ENCODE peak calls at places on chromosomes 11 and 22, in nine cellular contexts. L is prostate gland, X is lower leg skin, U is mammary epithelial cell, B is psoas muscle, O is fibroblast of lung, M is epithelial cell of proximal tubule, D is astrocyte, Z is HFF-Myc. G is an unnamed sample.

GRCh38 chr22:47591016-47591415 is 828.6 kb downstream of the TBC1D22A start:
- DNase-seq in Z (no peak), O (no peak), U (no peak), B (no peak), D (no peak), X (peak; percentile 77), M (no peak), L (no peak), G (no peak)

GRCh38 chr11:59009661-59010060 is 70.4 kb downstream of the GLYATL1 start:
- DNase-seq in B (no peak), U (no peak), L (no peak), O (no peak), M (no peak), D (no peak), Z (no peak), X (no peak), G (no peak)

GRCh38 chr22:46148885-46149492 is 1.3 kb upstream of the PPARA start:
- DNase-seq in Z (no peak), U (no peak), D (no peak), O (no peak), X (no peak), B (no peak), M (no peak), L (no peak), G (no peak)

GRCh38 chr11:95714853-95715776 is 74.5 kb downstream of the FAM76B start:
- DNase-seq in M (no peak), X (no peak), O (no peak), D (no peak), U (no peak), L (no peak), Z (no peak), B (no peak), G (no peak)

GRCh38 chr11:10931761-10932700 is 74.2 kb upstream of the ZBED5 start:
- DNase-seq in Z (no peak), L (peak; percentile 81), D (no peak), U (no peak), X (no peak), B (no peak), M (no peak), O (no peak), G (peak; percentile 15)

GRCh38 chr11:70471254-70471653 is 72.9 kb downstream of the CTTN start:
- DNase-seq in B (no peak), O (no peak), D (no peak), U (no peak), X (no peak), M (no peak), L (no peak), Z (no peak), G (no peak)

GRCh38 chr11:125489166-125489565 is 6.9 kb downstream of the FEZ1 start:
- DNase-seq in U (no peak), B (no peak), O (no peak), L (no peak), Z (no peak), X (no peak), D (no peak), M (no peak), G (no peak)

GRCh38 chr22:28905433-28905832 is 22.1 kb downstream of the ZNRF3 start:
- DNase-seq in D (no peak), Z (no peak), L (no peak), B (no peak), M (no peak), U (no peak), O (no peak), X (peak; percentile 9), G (no peak)

GRCh38 chr11:57650739-57651090 is 1.0 kb upstream of the YPEL4 start:
- DNase-seq in L (no peak), O (no peak), B (no peak), X (no peak), U (no peak), D (no peak), M (no peak), Z (no peak), G (no peak)

GRCh38 chr22:41587347-41587723 is 2.3 kb downstream of the PMM1 start:
- DNase-seq in X (no peak), B (no peak), M (no peak), L (no peak), O (no peak), D (no peak), Z (no peak), U (no peak), G (no peak)

GRCh38 chr22:29704528-29705285 is 15.1 kb upstream of the CABP7 start:
- DNase-seq in M (no peak), B (no peak), X (no peak), O (peak; percentile 72), L (peak; percentile 46), D (peak; percentile 55), Z (no peak), U (no peak), G (peak; percentile 75)

GRCh38 chr22:36367066-36367465 is 20.7 kb downstream of the MYH9 start:
- DNase-seq in D (no peak), X (no peak), O (no peak), M (no peak), U (no peak), Z (no peak), L (no peak), B (no peak), G (peak; percentile 35)
- H3K4me3 ChIP-seq in D (no peak overlapping the region), X (no peak overlapping the region), O (no peak overlapping the region), M (no peak overlapping the region), U (no peak overlapping the region), Z (no peak overlapping the region), L (no peak overlapping the region), B (peak overlapping the region; percentile 6), G (no peak overlapping the region)

DNA sequence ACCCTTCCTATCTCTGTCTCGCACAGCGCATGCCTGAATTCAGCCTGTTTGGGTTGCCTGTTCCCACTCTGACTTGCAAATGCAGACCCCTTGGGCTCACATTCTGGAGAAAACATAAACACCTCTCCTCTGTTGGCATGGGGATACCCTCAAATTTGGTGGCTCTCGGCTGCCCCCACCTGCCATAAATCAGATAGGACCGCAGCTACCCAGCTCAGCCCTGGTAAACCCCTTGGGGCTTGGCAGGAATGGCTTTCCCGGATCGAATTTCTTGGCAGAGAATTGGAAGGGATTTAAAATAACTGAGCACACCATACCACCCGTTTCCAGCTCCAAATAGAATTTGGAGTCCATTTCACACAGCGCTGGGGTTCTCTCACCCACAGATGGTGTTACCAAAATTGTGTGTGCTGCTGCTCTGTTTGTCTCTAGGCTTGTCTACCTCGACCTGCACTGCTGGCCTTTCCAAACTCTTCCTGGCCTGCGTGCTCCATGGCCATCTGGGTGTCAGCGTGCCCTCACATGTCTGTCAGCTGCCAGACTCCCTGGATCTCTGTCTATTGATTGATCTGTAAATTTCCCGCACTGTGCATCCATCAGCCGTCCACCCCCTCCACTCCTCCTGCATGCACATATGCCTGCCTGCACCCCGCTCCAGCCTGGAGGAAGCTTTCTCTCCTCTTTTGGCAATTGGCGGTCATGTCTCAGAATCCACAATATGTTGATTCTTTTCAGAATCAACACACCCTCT is 134.0 kb downstream of the NTM start:
- DNase-seq in U (no peak), O (peak; percentile 17), B (no peak), M (no peak), X (no peak), D (no peak), Z (no peak), L (no peak), G (no peak)
- TF ChIP-seq CTCF in U (no peak), O (no peak), B (no peak), M (peak; percentile 31), X (no peak), D (peak; percentile 15), Z (peak; percentile 2), L (no peak), G (no peak)

GRCh38 chr11:68843052-68843561 is 1.4 kb upstream of the CPT1A start:
- DNase-seq in X (no peak), M (no peak), Z (no peak), B (no peak), U (no peak), O (peak; percentile 44), D (no peak), L (no peak), G (no peak)
- H3K4me3 ChIP-seq in X (no peak overlapping the region), M (peak overlapping the region; percentile 57), Z (peak overlapping the region; percentile 24), B (peak overlapping the region; percentile 80), U (peak overlapping the region; percentile 18), O (peak overlapping the region; percentile 22), D (peak overlapping the region; percentile 53), L (peak overlapping the region; percentile 9), G (peak overlapping the region; percentile 43)

DNA sequence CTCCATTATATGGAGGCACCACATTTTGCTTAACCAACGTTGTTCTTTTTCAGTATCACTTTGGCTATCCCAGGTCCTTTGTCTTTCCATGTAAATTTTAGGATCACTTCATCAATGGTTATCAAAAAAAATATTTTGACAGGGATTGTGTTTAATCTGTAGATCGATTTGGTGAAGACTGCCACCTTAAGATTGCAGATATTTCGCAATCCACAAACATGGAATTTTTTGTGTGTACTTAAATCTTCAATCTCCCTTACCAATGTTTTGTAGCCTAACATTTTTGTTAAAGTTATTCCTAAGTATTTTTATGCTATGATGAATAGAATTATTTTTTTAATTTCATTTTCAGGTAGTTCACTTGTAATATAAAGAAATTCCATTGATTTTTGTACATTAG is 18.6 kb downstream of the PLAAT5 start:
- DNase-seq in L (no peak), Z (no peak), D (no peak), U (no peak), M (no peak), O (no peak), X (no peak), B (no peak), G (no peak)
- TF ChIP-seq CTCF in L (no peak), Z (no peak), D (no peak), U (no peak), M (no peak), O (no peak), X (no peak), B (no peak), G (no peak)

DNA sequence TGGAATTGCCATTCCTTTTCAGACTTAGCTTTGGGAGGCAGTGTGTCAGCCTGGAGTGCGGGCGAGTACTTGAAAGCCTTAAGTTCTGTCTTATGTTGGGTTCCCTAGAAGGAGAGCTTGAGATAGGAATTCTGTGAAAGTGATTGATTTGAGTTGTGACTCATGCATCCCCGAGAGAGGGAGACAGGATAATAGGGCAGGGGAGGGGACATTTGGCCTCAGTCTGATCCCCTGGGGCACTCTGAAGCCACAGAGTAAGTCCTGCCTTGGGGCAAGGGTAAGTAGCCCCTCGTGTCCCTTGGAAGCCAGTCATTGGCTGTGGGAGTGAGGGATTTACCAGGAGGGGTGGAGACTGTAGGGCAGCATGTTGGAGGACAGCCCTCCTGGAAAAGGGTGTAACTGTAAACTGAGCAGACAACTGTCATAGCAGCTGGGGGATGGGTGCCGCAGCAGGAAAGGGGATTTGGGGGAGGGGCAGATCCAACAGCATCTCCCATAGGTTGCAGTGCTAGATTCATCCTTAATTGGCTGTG is 44.0 kb downstream of the KIAA1671 start:
- DNase-seq in M (no peak), O (peak; percentile 66), X (no peak), Z (no peak), D (peak; percentile 64), L (peak; percentile 33), B (no peak), U (no peak), G (peak; percentile 14)
- H3K4me3 ChIP-seq in M (no peak overlapping the region), O (no peak overlapping the region), X (no peak overlapping the region), Z (no peak overlapping the region), D (no peak overlapping the region), L (no peak overlapping the region), B (no peak overlapping the region), U (no peak overlapping the region), G (no peak overlapping the region)

GRCh38 chr11:9916480-9916879 is 252.6 kb downstream of the SWAP70 start:
- DNase-seq in L (no peak), O (no peak), X (no peak), U (no peak), M (no peak), D (no peak), B (no peak), Z (no peak), G (no peak)
- TF ChIP-seq CTCF in L (no peak), O (no peak), X (no peak), U (no peak), M (no peak), D (no peak), B (no peak), Z (no peak), G (no peak)

GRCh38 chr22:32810241-32811133 is 9.0 kb downstream of the TIMP3 start:
- DNase-seq in Z (no peak), B (no peak), D (no peak), L (no peak), M (no peak), X (no peak), O (peak; percentile 30), U (peak; percentile 51), G (no peak)
- H3K4me3 ChIP-seq in Z (no peak overlapping the region), B (no peak overlapping the region), D (no peak overlapping the region), L (no peak overlapping the region), M (no peak overlapping the region), X (no peak overlapping the region), O (no peak overlapping the region), U (no peak overlapping the region), G (no peak overlapping the region)

G was measured in foreskin fibroblast.